ENCODE peak calls at places on chromosomes 7 and 10, in ten cellular contexts. Z, I, F, V, M, P, D, T, L and J are unnamed samples.

GRCh38 chr7:157662110-157662791 is 325.4 kb downstream of the DNAJB6 start:
- DNase-seq in M (no peak), Z (no peak), D (no peak), F (no peak), L (no peak), P (no peak), I (no peak), V (peak; percentile 41), T (no peak), J (no peak)

GRCh38 chr7:142438923-142439515 is 181.2 kb upstream of the PRSS58 start:
- DNase-seq in Z (no peak), I (no peak), D (no peak), V (no peak), T (no peak), P (no peak), F (no peak), L (no peak), M (no peak), J (no peak)

GRCh38 chr7:66781408-66782090 is 41.0 kb downstream of the RABGEF1 start:
- DNase-seq in D (no peak), I (no peak), P (no peak), Z (no peak), M (no peak), T (no peak), F (no peak), V (no peak), L (no peak), J (no peak)

GRCh38 chr7:88357295-88357694 is 50.6 kb upstream of the STEAP4 start:
- DNase-seq in P (peak; percentile 6), D (no peak), Z (peak; percentile 58), F (no peak), V (no peak), M (no peak), T (peak; percentile 59), L (no peak), I (no peak), J (no peak)

GRCh38 chr7:24337180-24337579 is 53.2 kb downstream of the NPY start:
- DNase-seq in L (no peak), D (no peak), V (no peak), P (no peak), I (no peak), F (no peak), T (no peak), Z (no peak), M (no peak), J (peak; percentile 14)

GRCh38 chr10:14782691-14783363 is 8.1 kb upstream of the FAM107B start:
- DNase-seq in P (no peak), T (peak; percentile 57), D (peak; percentile 67), M (no peak), L (no peak), I (no peak), V (no peak), F (no peak), Z (peak; percentile 36), J (no peak)

GRCh38 chr7:69803699-69804516 is 205.6 kb downstream of the AUTS2 start:
- DNase-seq in I (no peak), V (no peak), Z (no peak), T (no peak), F (no peak), L (no peak), D (no peak), M (no peak), P (no peak), J (no peak)

GRCh38 chr7:116562529-116563121 is 37.8 kb downstream of the CAV1 start:
- DNase-seq in T (no peak), D (no peak), Z (no peak), V (no peak), I (no peak), M (no peak), F (no peak), L (no peak), P (no peak), J (no peak)

GRCh38 chr10:117341061-117341460 is 34.2 kb downstream of the PDZD8 start:
- DNase-seq in M (no peak), I (no peak), P (no peak), L (no peak), V (no peak), D (no peak), Z (no peak), F (no peak), T (no peak), J (no peak)

GRCh38 chr10:100811752-100812750 is 66.7 kb downstream of the PAX2 start:
- DNase-seq in V (no peak), D (no peak), Z (no peak), F (no peak), T (no peak), P (no peak), M (no peak), L (no peak), I (no peak), J (no peak)

GRCh38 chr7:36809510-36809909 is 85.2 kb upstream of the AOAH start:
- DNase-seq in D (no peak), L (no peak), F (no peak), Z (no peak), I (no peak), P (no peak), T (no peak), V (no peak), M (no peak), J (no peak)

GRCh38 chr7:1665721-1666250 is 4.3 kb upstream of the ELFN1 start:
- DNase-seq in M (no peak), D (peak; percentile 55), V (peak; percentile 57), I (peak; percentile 25), T (peak; percentile 54), Z (peak; percentile 34), L (no peak), P (peak; percentile 20), F (peak; percentile 52), J (no peak)

GRCh38 chr7:1663857-1664651 is 6.0 kb upstream of the ELFN1 start:
- DNase-seq in L (no peak), P (no peak), T (peak; percentile 7), I (peak; percentile 16), V (peak; percentile 62), F (peak; percentile 47), M (no peak), Z (no peak), D (peak; percentile 65), J (no peak)

GRCh38 chr7:1663243-1663642 is 6.8 kb upstream of the ELFN1 start:
- DNase-seq in L (no peak), M (no peak), P (no peak), V (peak; percentile 61), F (peak; percentile 35), D (peak; percentile 49), Z (no peak), I (peak; percentile 8), T (peak; percentile 0), J (no peak)

GRCh38 chr7:1666251-1666778 is 3.8 kb upstream of the ELFN1 start:
- DNase-seq in I (peak; percentile 14), M (no peak), L (no peak), Z (no peak), V (peak; percentile 53), P (no peak), F (peak; percentile 50), D (peak; percentile 53), T (peak; percentile 20), J (no peak)

GRCh38 chr7:1664711-1665591 is 5.1 kb upstream of the ELFN1 start:
- DNase-seq in F (peak; percentile 80), L (peak; percentile 58), M (no peak), I (peak; percentile 85), D (peak; percentile 51), P (peak; percentile 28), T (peak; percentile 83), V (peak; percentile 75), Z (peak; percentile 64), J (peak; percentile 96)
- TF ChIP-seq CTCF in F (peak; percentile 67), L (peak; percentile 82), M (peak; percentile 73), I (peak; percentile 75), D (peak; percentile 66), P (peak; percentile 66), T (peak; percentile 95), V (peak; percentile 23), Z (peak; percentile 64), J (peak; percentile 79)

GRCh38 chr7:149803551-149804074 is 30.2 kb upstream of the ZNF467 start:
- DNase-seq in F (no peak), T (no peak), D (no peak), Z (no peak), M (no peak), I (no peak), L (no peak), P (no peak), V (no peak), J (no peak)
- TF ChIP-seq CTCF in F (no peak), T (no peak), D (no peak), Z (no peak), M (no peak), I (no peak), L (no peak), P (no peak), V (no peak), J (no peak)

GRCh38 chr7:29609162-29610030 is 45.8 kb downstream of the PRR15 start:
- DNase-seq in L (peak; percentile 23), F (no peak), T (peak; percentile 73), V (no peak), I (no peak), M (no peak), P (peak; percentile 45), D (no peak), Z (peak; percentile 76), J (no peak)
- TF ChIP-seq CTCF in L (peak; percentile 73), F (peak; percentile 50), T (peak; percentile 97), V (peak; percentile 14), I (peak; percentile 82), M (peak; percentile 42), P (peak; percentile 56), D (peak; percentile 80), Z (peak; percentile 71), J (peak; percentile 70)

GRCh38 chr10:83991986-83992753 is 147.1 kb upstream of the GHITM start:
- DNase-seq in D (no peak), F (no peak), P (no peak), M (no peak), L (no peak), I (peak; percentile 14), Z (peak; percentile 7), T (peak; percentile 2), V (no peak), J (peak; percentile 40)
- TF ChIP-seq CTCF in D (peak; percentile 43), F (no peak), P (peak; percentile 19), M (no peak), L (peak; percentile 11), I (peak; percentile 61), Z (no peak), T (no peak), V (no peak), J (peak; percentile 57)

GRCh38 chr10:43294241-43294658 is 27.4 kb upstream of the RASGEF1A start:
- DNase-seq in Z (no peak), T (no peak), F (no peak), M (no peak), D (no peak), V (peak; percentile 36), I (no peak), P (no peak), L (no peak), J (no peak)

GRCh38 chr10:43295436-43295835 is 28.6 kb upstream of the RASGEF1A start:
- DNase-seq in M (no peak), D (no peak), Z (peak; percentile 29), P (no peak), L (no peak), F (no peak), V (peak; percentile 46), I (no peak), T (no peak), J (no peak)

GRCh38 chr10:43294892-43295291 is 28.0 kb upstream of the RASGEF1A start:
- DNase-seq in Z (no peak), D (no peak), L (no peak), F (no peak), T (no peak), I (no peak), P (no peak), V (no peak), M (no peak), J (no peak)

GRCh38 chr10:43293677-43294057 is 26.8 kb upstream of the RASGEF1A start:
- DNase-seq in V (peak; percentile 31), M (no peak), F (no peak), P (no peak), Z (no peak), I (no peak), D (no peak), T (no peak), L (no peak), J (no peak)

GRCh38 chr10:43292745-43293676 is 26.1 kb upstream of the RASGEF1A start:
- DNase-seq in D (no peak), M (peak; percentile 27), L (peak; percentile 42), I (peak; percentile 34), V (peak; percentile 68), T (peak; percentile 61), F (peak; percentile 63), Z (peak; percentile 66), P (peak; percentile 31), J (peak; percentile 36)
- TF ChIP-seq CTCF in D (peak; percentile 78), M (peak; percentile 79), L (peak; percentile 80), I (peak; percentile 78), V (peak; percentile 49), T (peak; percentile 65), F (peak; percentile 73), Z (peak; percentile 76), P (peak; percentile 75), J (peak; percentile 73)